ENCODE peak calls at places on chromosomes 6 and 20, in ten cellular contexts. I is heart left ventricle, F is ovary, G is bronchial epithelial cell, Q is lower lobe of right lung, L is fibroblast of lung, X is esophagus squamous epithelium, O is left lung, W is suprapubic skin, P is upper lobe of right lung. B is an unnamed sample. For H3K36me3, the result is how much of the 10 kb centered on the place peaks cover.

GRCh38 chr20:43220612-43221011 is 30.9 kb upstream of the PTPRT start:
- DNase-seq in L (peak), W (no peak), X (no peak), F (no peak), Q (no peak), P (no peak), I (no peak), O (no peak), G (peak), B (no peak)

GRCh38 chr6:169424821-169425240 is 171.2 kb upstream of the THBS2 start:
- DNase-seq in W (no peak), I (no peak), L (peak), O (no peak), X (no peak), P (no peak), G (no peak), F (no peak), Q (no peak), B (no peak)

GRCh38 chr6:52362443-52363221 is 681 bp downstream of the PAQR8 start:
- DNase-seq in Q (peak), X (no peak), G (no peak), L (no peak), O (peak), I (peak), P (peak), F (peak), W (peak), B (peak)

GRCh38 chr20:33679758-33680485 is 5.7 kb upstream of the NECAB3 start:
- DNase-seq in W (no peak), X (no peak), F (no peak), Q (no peak), P (no peak), L (no peak), G (no peak), I (no peak), O (no peak), B (peak)

GRCh38 chr20:11921326-11921725 is 3.6 kb downstream of the BTBD3 start:
- DNase-seq in X (no peak), G (no peak), L (no peak), Q (no peak), I (no peak), W (no peak), F (no peak), O (no peak), P (no peak), B (no peak)

GRCh38 chr6:105364243-105364642 is 38.6 kb downstream of the PREP start:
- DNase-seq in Q (no peak), W (no peak), O (no peak), G (peak), L (no peak), X (no peak), P (no peak), F (no peak), I (no peak), B (no peak)

GRCh38 chr6:148492654-148493290 is 150.1 kb downstream of the SASH1 start:
- DNase-seq in Q (no peak), X (no peak), G (no peak), O (no peak), F (no peak), W (no peak), P (no peak), I (no peak), L (no peak), B (no peak)

GRCh38 chr6:38182426-38182825 is 362.9 kb downstream of the ZFAND3 start:
- DNase-seq in Q (no peak), P (peak), W (peak), I (no peak), O (peak), F (no peak), L (no peak), G (no peak), X (no peak), B (no peak)

GRCh38 chr6:135212020-135212806 is 31.1 kb downstream of the MYB start:
- DNase-seq in P (no peak), F (no peak), X (no peak), I (no peak), L (peak), Q (no peak), O (no peak), W (no peak), G (peak), B (no peak)

GRCh38 chr20:7272512-7272911 is 505.0 kb downstream of the BMP2 start:
- DNase-seq in X (no peak), L (peak), G (peak), F (no peak), O (no peak), I (no peak), W (no peak), P (no peak), Q (no peak), B (no peak)

GRCh38 chr6:138017156-138017757 is 90.0 kb downstream of the PERP start:
- DNase-seq in Q (no peak), O (no peak), I (no peak), P (no peak), L (no peak), F (no peak), W (no peak), X (no peak), G (peak), B (no peak)

GRCh38 chr6:134564705-134565104 is 246.8 kb upstream of the SGK1 start:
- DNase-seq in L (no peak), G (no peak), I (no peak), P (no peak), F (no peak), Q (no peak), W (no peak), X (no peak), O (no peak), B (no peak)

GRCh38 chr6:42520786-42521607 is 42.8 kb upstream of the UBR2 start:
- DNase-seq in W (no peak), L (peak), P (no peak), Q (no peak), G (peak), F (no peak), O (no peak), I (no peak), X (no peak), B (no peak)

GRCh38 chr6:15400572-15401004 is 154.7 kb downstream of the JARID2 start:
- DNase-seq in X (no peak), G (no peak), L (no peak), I (peak), W (no peak), O (peak), F (peak), Q (peak), P (peak), B (peak)

GRCh38 chr6:55198708-55199107 is 24.4 kb downstream of the HCRTR2 start:
- DNase-seq in O (no peak), X (no peak), Q (no peak), L (no peak), F (no peak), G (peak), I (no peak), W (no peak), P (no peak), B (no peak)

GRCh38 chr6:37407948-37408347 is 25.1 kb upstream of the CMTR1 start:
- DNase-seq in W (no peak), I (no peak), Q (no peak), F (no peak), G (peak), O (no peak), P (no peak), L (no peak), X (no peak), B (no peak)

GRCh38 chr6:141735126-141735525 is 397.6 kb upstream of the GJE1 start:
- DNase-seq in G (no peak), Q (no peak), I (no peak), X (no peak), L (no peak), O (no peak), P (no peak), W (no peak), F (no peak), B (no peak)

GRCh38 chr6:91788501-91788900 is 1201.6 kb upstream of the MAP3K7 start:
- DNase-seq in W (no peak), I (no peak), Q (no peak), O (no peak), X (no peak), G (no peak), F (no peak), P (no peak), L (no peak), B (no peak)

GRCh38 chr6:168244961-168245551 is 74.5 kb downstream of the DACT2 start:
- DNase-seq in I (no peak), G (no peak), Q (no peak), W (no peak), P (no peak), L (no peak), O (no peak), X (no peak), F (no peak), B (no peak)

GRCh38 chr6:138546733-138547185 is 47.5 kb upstream of the NHSL1 start:
- DNase-seq in G (peak), P (no peak), I (no peak), W (no peak), O (no peak), X (no peak), Q (no peak), F (no peak), L (peak), B (no peak)

GRCh38 chr6:130717657-130718056 is 109.5 kb upstream of the SMLR1 start:
- DNase-seq in X (no peak), F (no peak), I (no peak), O (no peak), W (no peak), Q (no peak), P (no peak), L (peak), G (no peak), B (no peak)

GRCh38 chr6:169859978-169860703 is 108.7 kb downstream of the ERMARD start:
- DNase-seq in Q (no peak), W (no peak), O (peak), L (no peak), G (no peak), P (peak), F (no peak), I (peak), X (no peak), B (no peak)

GRCh38 chr6:161963181-161963580 is 689.3 kb upstream of the AGPAT4 start:
- DNase-seq in L (no peak), Q (no peak), I (no peak), G (no peak), W (no peak), P (no peak), F (no peak), X (no peak), O (no peak), B (no peak)

DNA sequence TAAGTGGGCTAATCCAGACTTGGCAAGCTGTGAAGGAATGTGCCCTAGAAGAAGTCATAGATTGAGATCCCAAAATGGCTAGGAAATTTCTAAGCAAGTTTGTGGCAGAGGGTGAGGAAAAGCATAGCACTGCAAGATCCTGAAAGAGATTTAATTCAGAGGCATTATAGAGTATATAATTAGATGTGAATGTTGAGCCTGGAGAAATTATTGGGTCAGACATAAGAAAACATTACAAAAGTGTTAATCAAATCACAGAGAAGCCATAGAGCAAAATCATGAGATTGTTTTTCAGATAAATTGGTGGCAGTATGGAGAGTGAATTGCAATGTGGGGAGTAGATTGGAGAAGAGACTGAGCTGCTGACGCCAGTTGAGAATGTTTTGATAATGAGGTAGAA is 90.0 kb downstream of the CD2AP start:
- DNase-seq in L (no peak), O (no peak), P (no peak), F (no peak), G (no peak), W (no peak), I (no peak), Q (no peak), X (no peak), B (no peak)
- TF ChIP-seq CTCF in L (no peak), O (no peak), P (no peak), F (no peak), G (no peak), W (no peak), I (no peak), Q (no peak), X (no peak), B (no peak)

DNA sequence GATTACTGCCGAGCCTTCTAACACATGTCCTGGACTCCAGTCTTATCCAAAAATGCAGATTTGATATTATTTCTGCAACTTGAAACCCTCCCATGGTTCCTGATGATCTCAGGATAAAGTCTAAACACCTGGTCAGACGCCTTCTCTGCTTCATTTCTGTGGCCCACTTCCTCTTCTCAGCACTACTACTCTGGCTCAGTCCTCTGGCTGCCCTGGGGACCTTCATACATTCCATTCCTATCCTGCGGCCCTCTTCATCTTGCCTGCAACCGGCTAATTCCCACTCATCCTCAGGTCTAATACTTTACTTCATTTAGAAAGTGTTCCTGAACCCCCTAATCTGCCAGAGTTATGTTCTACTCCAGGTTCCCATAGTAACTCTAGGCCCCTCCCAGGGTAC is 19.0 kb downstream of the MAN1A1 start:
- DNase-seq in X (no peak), G (no peak), O (no peak), I (no peak), W (no peak), L (no peak), F (no peak), P (no peak), Q (no peak), B (no peak)
- H3K36me3 ChIP-seq in X (under half), G (under half), O (under half), I (under half), W (under half), L (under half), F (under half), P (under half), Q (under half), B (under half)

DNA sequence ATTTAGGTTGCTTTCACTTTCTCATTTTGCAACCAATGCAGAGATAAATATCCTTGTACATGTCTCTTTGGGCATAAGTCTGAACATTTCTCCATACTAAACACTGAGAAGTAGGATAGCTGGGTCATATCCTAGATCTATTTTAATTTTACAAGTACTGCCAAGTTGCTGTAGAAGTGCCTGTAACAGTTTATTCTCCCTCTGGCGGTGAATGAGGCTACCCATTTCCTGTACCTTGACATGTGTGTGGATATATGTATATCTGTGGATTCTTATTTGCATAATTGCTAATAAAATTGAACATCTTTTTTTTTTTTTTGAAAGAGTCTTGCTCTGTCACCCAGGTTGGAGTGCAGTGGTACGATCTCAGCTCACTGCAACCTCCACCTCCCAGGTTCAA is 48.0 kb upstream of the PNRC1 start:
- DNase-seq in G (no peak), L (no peak), P (no peak), X (no peak), I (no peak), O (no peak), F (no peak), Q (no peak), W (no peak), B (no peak)
- TF ChIP-seq CTCF in G (no peak), L (peak), P (no peak), X (no peak), I (peak), O (no peak), F (no peak), Q (no peak), W (no peak), B (no peak)

GRCh38 chr6:44110005-44110681 is 17.1 kb downstream of the MRPL14 start:
- DNase-seq in X (no peak), O (no peak), F (no peak), G (no peak), Q (no peak), L (no peak), P (no peak), I (peak), W (no peak), B (no peak)

GRCh38 chr6:44113396-44113795 is 13.9 kb downstream of the MRPL14 start:
- DNase-seq in X (no peak), I (no peak), G (no peak), O (no peak), W (no peak), L (no peak), P (no peak), Q (no peak), F (no peak), B (no peak)

GRCh38 chr6:44111434-44112417 is 15.5 kb downstream of the MRPL14 start:
- DNase-seq in L (no peak), Q (no peak), I (no peak), P (no peak), O (no peak), G (no peak), F (no peak), X (no peak), W (no peak), B (no peak)

GRCh38 chr6:44109212-44109611 is 18.0 kb downstream of the MRPL14 start:
- DNase-seq in F (no peak), L (no peak), P (no peak), I (no peak), O (no peak), X (no peak), Q (no peak), W (no peak), G (no peak), B (no peak)

DNA sequence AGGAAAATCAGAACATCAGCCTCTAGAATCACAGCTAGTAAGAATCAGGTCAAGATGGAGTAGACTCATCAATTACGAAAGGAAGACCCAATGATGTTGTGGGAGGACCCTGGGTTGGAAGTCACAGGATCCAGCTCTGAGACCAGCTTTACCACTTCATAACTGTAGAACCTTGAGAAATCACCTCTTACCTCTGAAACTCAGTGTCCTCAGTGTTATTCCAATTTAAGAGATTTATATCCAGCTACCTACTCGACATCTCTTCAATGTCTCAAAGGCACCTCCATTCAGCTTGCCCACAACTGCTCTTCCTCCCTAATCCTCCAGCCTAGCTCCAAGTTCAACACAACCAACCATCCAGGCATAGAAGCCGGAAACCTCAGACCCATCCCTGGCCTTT is 16.3 kb downstream of the MRPL14 start:
- DNase-seq in W (no peak), P (no peak), L (no peak), G (no peak), F (no peak), I (no peak), O (no peak), X (no peak), Q (no peak), B (no peak)
- H3K36me3 ChIP-seq in W (half or more), P (half or more), L (under half), G (under half), F (under half), I (half or more), O (half or more), X (under half), Q (half or more), B (under half)

GRCh38 chr20:44703956-44704488 is 11.1 kb upstream of the CCN5 start:
- DNase-seq in F (peak), L (no peak), P (no peak), X (no peak), W (no peak), O (no peak), Q (no peak), G (no peak), I (no peak), B (no peak)

GRCh38 chr20:44701116-44701865 is 13.9 kb upstream of the CCN5 start:
- DNase-seq in F (peak), W (no peak), L (no peak), P (no peak), O (no peak), G (no peak), Q (no peak), X (no peak), I (no peak), B (no peak)

GRCh38 chr20:44701889-44702288 is 13.3 kb upstream of the CCN5 start:
- DNase-seq in P (no peak), O (no peak), I (no peak), X (no peak), G (no peak), L (no peak), F (no peak), W (no peak), Q (no peak), B (no peak)

GRCh38 chr20:44703183-44703925 is 11.8 kb upstream of the CCN5 start:
- DNase-seq in O (no peak), G (no peak), P (no peak), W (no peak), Q (no peak), I (no peak), L (no peak), X (no peak), F (no peak), B (no peak)

GRCh38 chr20:44702776-44703175 is 12.4 kb upstream of the CCN5 start:
- DNase-seq in W (peak), O (no peak), F (peak), I (peak), X (peak), L (peak), P (peak), G (no peak), Q (peak), B (peak)
- TF ChIP-seq CTCF in W (no peak), O (no peak), F (no peak), I (no peak), X (no peak), L (no peak), P (peak), G (no peak), Q (no peak), B (no peak)

GRCh38 chr6:118930680-118931079 is 4.3 kb downstream of the MCM9 start:
- DNase-seq in G (no peak), I (no peak), W (no peak), Q (no peak), L (no peak), F (no peak), O (no peak), X (no peak), P (no peak), B (no peak)
- H3K36me3 ChIP-seq in G (under half), I (half or more), W (under half), Q (under half), L (under half), F (under half), O (half or more), X (under half), P (under half), B (under half)

DNA sequence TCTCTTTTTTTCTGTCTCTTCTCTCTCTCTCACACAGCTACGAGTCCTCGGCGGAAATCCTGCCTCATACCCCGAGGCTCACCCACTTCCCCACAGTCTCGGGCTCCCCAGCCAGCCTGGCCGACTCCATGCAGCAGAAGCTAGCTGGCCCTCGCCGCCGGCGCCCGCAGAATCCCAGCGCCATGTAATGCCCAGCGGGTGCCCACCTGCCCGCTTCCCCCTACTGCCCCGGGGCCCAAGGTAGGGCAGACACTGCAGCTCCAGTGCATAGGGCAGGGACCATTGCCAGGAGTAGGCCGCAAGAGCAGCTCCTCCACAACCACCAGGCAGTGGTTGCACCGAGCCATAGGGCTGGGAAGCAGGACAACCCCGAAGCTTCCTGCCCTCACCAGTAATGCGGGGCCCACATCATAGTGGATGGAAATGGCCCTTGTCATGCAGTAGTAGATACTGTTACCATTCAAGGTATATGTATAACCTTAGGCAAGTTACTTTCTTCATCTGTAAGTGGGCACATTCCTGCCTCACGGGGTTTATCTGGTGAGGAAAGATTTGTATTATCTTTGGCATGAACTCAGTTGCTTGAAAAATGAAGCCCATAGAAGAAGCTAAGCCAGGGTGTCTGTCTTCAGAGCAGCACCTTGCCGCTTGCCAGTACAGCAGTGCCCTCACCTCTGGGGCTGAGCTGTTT is 36.9 kb upstream of the ID1 start:
- DNase-seq in X (no peak), Q (no peak), L (peak), F (no peak), P (no peak), O (no peak), W (no peak), I (no peak), G (no peak), B (no peak)
- TF ChIP-seq CTCF in X (no peak), Q (no peak), L (no peak), F (no peak), P (no peak), O (no peak), W (no peak), I (no peak), G (no peak), B (no peak)

GRCh38 chr20:38067717-38068365 is 34.3 kb downstream of the RPRD1B start:
- DNase-seq in G (no peak), I (no peak), L (no peak), X (no peak), Q (no peak), O (no peak), F (no peak), P (no peak), W (no peak), B (no peak)
- H3K36me3 ChIP-seq in G (under half), I (half or more), L (under half), X (under half), Q (half or more), O (half or more), F (under half), P (half or more), W (half or more), B (under half)